ENCODE peak calls at places on chromosomes 7 and 10, in nine cellular contexts. R is fibroblast of lung, U is upper lobe of right lung, S is AG10803, X is Peyer's patch, P is Panc1, E is sigmoid colon, Z is BJ, W is dorsolateral prefrontal cortex. O is an unnamed sample.

GRCh38 chr10:79483299-79483698 is 29.0 kb upstream of the EIF5AL1 start:
- DNase-seq in R (no peak), U (no peak), S (peak), X (no peak), P (no peak), E (no peak), Z (no peak), W (no peak), O (no peak)

GRCh38 chr7:2632717-2633537 is 1.1 kb downstream of the TTYH3 start:
- DNase-seq in R (peak), U (peak), S (peak), X (peak), P (no peak), E (peak), Z (no peak), W (no peak), O (peak)

GRCh38 chr10:96339956-96340904 is 18.6 kb downstream of the OPALIN start:
- DNase-seq in R (peak), U (no peak), S (peak), X (peak), P (peak), E (no peak), Z (peak), W (peak), O (peak)

GRCh38 chr10:87845624-87846377 is 17.5 kb downstream of the KLLN start:
- DNase-seq in R (peak), U (no peak), S (peak), X (no peak), P (peak), E (no peak), Z (peak), W (no peak), O (no peak)

GRCh38 chr7:54964136-54964535 is 54.7 kb upstream of the EGFR start:
- DNase-seq in R (no peak), U (no peak), S (no peak), X (no peak), P (no peak), E (no peak), Z (no peak), W (no peak), O (no peak)

GRCh38 chr7:41817386-41817785 is 114.5 kb upstream of the INHBA start:
- DNase-seq in R (no peak), U (no peak), S (peak), X (no peak), P (no peak), E (no peak), Z (no peak), W (no peak), O (no peak)

GRCh38 chr7:66696774-66697191 is 43.8 kb upstream of the RABGEF1 start:
- DNase-seq in R (peak), U (no peak), S (peak), X (no peak), P (no peak), E (no peak), Z (no peak), W (no peak), O (no peak)

GRCh38 chr7:107559864-107560263 is 3.9 kb downstream of the COG5 start:
- DNase-seq in R (peak), U (no peak), S (peak), X (no peak), P (no peak), E (no peak), Z (no peak), W (no peak), O (no peak)

GRCh38 chr10:79262959-79263746 is 84.1 kb upstream of the PPIF start:
- DNase-seq in R (no peak), U (no peak), S (no peak), X (no peak), P (no peak), E (no peak), Z (no peak), W (no peak), O (no peak)

GRCh38 chr7:47491637-47492036 is 90.3 kb downstream of the TNS3 start:
- DNase-seq in R (no peak), U (no peak), S (no peak), X (no peak), P (no peak), E (no peak), Z (no peak), W (no peak), O (no peak)

GRCh38 chr7:47576031-47576908 is 5.6 kb downstream of the TNS3 start:
- DNase-seq in R (peak), U (no peak), S (peak), X (peak), P (no peak), E (peak), Z (no peak), W (no peak), O (peak)

GRCh38 chr7:148701414-148701813 is 2.7 kb downstream of the CUL1 start:
- DNase-seq in R (peak), U (no peak), S (peak), X (no peak), P (no peak), E (no peak), Z (no peak), W (no peak), O (no peak)

GRCh38 chr7:156140447-156140846 is 328.2 kb upstream of the SHH start:
- DNase-seq in R (no peak), U (peak), S (no peak), X (no peak), P (no peak), E (no peak), Z (no peak), W (no peak), O (peak)

GRCh38 chr7:149140784-149141183 is 6.5 kb upstream of the ZNF398 start:
- DNase-seq in R (peak), U (no peak), S (no peak), X (no peak), P (no peak), E (no peak), Z (no peak), W (no peak), O (no peak)

GRCh38 chr7:112789824-112790650 is at the start of gene TMEM168:
- DNase-seq in R (peak), U (peak), S (peak), X (peak), P (no peak), E (peak), Z (no peak), W (peak), O (peak)

GRCh38 chr7:2717293-2717904 is 29.4 kb downstream of the AMZ1 start:
- DNase-seq in R (peak), U (peak), S (no peak), X (peak), P (no peak), E (peak), Z (no peak), W (no peak), O (peak)

GRCh38 chr10:99435986-99436633 is 5.7 kb upstream of the GOT1 start:
- DNase-seq in R (peak), U (no peak), S (peak), X (no peak), P (peak), E (no peak), Z (peak), W (no peak), O (no peak)

GRCh38 chr10:97519342-97519741 is 20.6 kb downstream of the UBTD1 start:
- DNase-seq in R (no peak), U (no peak), S (no peak), X (no peak), P (no peak), E (no peak), Z (no peak), W (no peak), O (no peak)

GRCh38 chr10:1070939-1071338 is 14.8 kb downstream of the WDR37 start:
- DNase-seq in R (peak), U (no peak), S (no peak), X (no peak), P (no peak), E (no peak), Z (no peak), W (no peak), O (peak)

GRCh38 chr7:35544028-35544742 is 150.8 kb downstream of the HERPUD2 start:
- DNase-seq in R (no peak), U (no peak), S (no peak), X (no peak), P (no peak), E (no peak), Z (no peak), W (no peak), O (no peak)

GRCh38 chr10:104638861-104639594 is 2.1 kb upstream of the SORCS3 start:
- DNase-seq in R (no peak), U (no peak), S (no peak), X (no peak), P (no peak), E (no peak), Z (no peak), W (no peak), O (peak)

GRCh38 chr7:876972-877311 is 588 bp downstream of the GET4 start:
- DNase-seq in R (no peak), U (no peak), S (no peak), X (no peak), P (no peak), E (peak), Z (no peak), W (no peak), O (no peak)

GRCh38 chr7:5643280-5643679 is 138.2 kb downstream of the RNF216 start:
- DNase-seq in R (no peak), U (no peak), S (no peak), X (peak), P (no peak), E (no peak), Z (no peak), W (no peak), O (peak)

GRCh38 chr10:132114953-132115520 is 49.3 kb downstream of the JAKMIP3 start:
- DNase-seq in R (no peak), U (peak), S (no peak), X (peak), P (no peak), E (peak), Z (no peak), W (peak), O (no peak)

GRCh38 chr7:16265184-16265804 is 156.0 kb downstream of the CRPPA start:
- DNase-seq in R (no peak), U (no peak), S (no peak), X (no peak), P (no peak), E (no peak), Z (no peak), W (no peak), O (no peak)

GRCh38 chr7:116985575-116985974 is 32.3 kb downstream of the ST7 start:
- DNase-seq in R (no peak), U (no peak), S (no peak), X (no peak), P (no peak), E (no peak), Z (no peak), W (no peak), O (no peak)

GRCh38 chr7:130970696-130971095 is 236.7 kb upstream of the KLF14 start:
- DNase-seq in R (no peak), U (no peak), S (no peak), X (no peak), P (no peak), E (no peak), Z (no peak), W (no peak), O (no peak)

GRCh38 chr7:123169065-123169464 is 30.7 kb downstream of the SLC13A1 start:
- DNase-seq in R (no peak), U (no peak), S (no peak), X (no peak), P (no peak), E (peak), Z (no peak), W (no peak), O (no peak)

DNA sequence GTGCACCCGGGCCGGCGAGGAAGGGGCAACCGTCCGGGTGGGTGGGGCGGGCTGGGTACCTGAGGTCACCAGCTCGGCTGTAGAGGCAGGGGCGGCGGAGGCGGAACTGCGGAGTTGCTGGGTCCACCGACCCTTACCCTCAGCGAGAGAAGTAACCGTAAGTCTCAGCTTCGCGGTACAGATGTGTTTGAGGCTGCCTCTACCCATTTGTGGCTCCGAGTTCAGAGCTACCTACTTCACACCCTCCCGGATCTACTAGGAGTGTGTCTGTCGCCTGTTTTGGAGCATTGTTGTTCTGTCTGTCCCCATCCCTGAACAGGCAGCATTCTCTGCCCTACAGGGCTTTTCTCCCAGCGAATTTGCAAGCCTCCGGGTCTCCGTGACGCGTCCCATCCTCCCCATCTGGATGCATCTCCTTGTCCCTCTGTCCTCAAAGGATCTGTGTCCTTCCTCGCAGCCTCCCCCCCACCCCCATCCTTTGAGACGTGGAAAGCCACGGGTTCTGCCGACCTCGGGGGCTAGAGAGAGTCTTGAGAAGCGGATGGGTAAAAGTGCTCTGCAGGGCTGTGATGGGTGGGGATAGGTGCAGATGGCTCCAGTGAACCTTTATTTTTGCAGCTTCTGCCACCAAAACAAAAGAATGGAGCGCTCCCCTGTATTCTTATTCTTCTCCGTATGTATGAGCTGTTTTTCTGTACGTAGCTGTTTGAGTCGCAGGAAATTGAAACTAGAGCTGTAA is 758 bp downstream of the ANKIB1 start:
- DNase-seq in R (peak), U (peak), S (no peak), X (peak), P (no peak), E (no peak), Z (no peak), W (peak), O (peak)
- TF ChIP-seq CTCF in R (no peak), U (no peak), S (no peak), X (no peak), P (no peak), E (no peak), Z (no peak), W (no peak), O (no peak)

GRCh38 chr7:100866721-100867039 is 507 bp upstream of the TRIP6 start:
- DNase-seq in R (no peak), U (no peak), S (no peak), X (no peak), P (no peak), E (no peak), Z (no peak), W (no peak), O (no peak)

GRCh38 chr7:100864263-100864845 is 2.8 kb upstream of the TRIP6 start:
- DNase-seq in R (no peak), U (no peak), S (no peak), X (no peak), P (no peak), E (no peak), Z (no peak), W (no peak), O (no peak)

GRCh38 chr7:100867040-100867795 is at the start of gene TRIP6:
- DNase-seq in R (peak), U (peak), S (peak), X (peak), P (no peak), E (peak), Z (peak), W (peak), O (peak)

GRCh38 chr7:100865372-100865911 is 1.7 kb upstream of the TRIP6 start:
- DNase-seq in R (no peak), U (no peak), S (no peak), X (no peak), P (no peak), E (no peak), Z (no peak), W (no peak), O (peak)

GRCh38 chr7:100865971-100866720 is 1.0 kb upstream of the TRIP6 start:
- DNase-seq in R (peak), U (peak), S (peak), X (peak), P (no peak), E (peak), Z (no peak), W (peak), O (peak)
- H3K4me3 ChIP-seq in R (no peak), U (peak), S (peak), X (peak), P (no peak), E (peak), Z (no peak), W (peak), O (no peak)

GRCh38 chr10:102599565-102600327 is 44.5 kb upstream of the TRIM8 start:
- DNase-seq in R (no peak), U (no peak), S (no peak), X (no peak), P (no peak), E (peak), Z (no peak), W (no peak), O (peak)

GRCh38 chr10:102602272-102603045 is 41.8 kb upstream of the TRIM8 start:
- DNase-seq in R (peak), U (no peak), S (peak), X (no peak), P (no peak), E (peak), Z (no peak), W (no peak), O (no peak)

GRCh38 chr10:102603946-102604345 is 40.3 kb upstream of the TRIM8 start:
- DNase-seq in R (peak), U (no peak), S (no peak), X (no peak), P (no peak), E (peak), Z (no peak), W (no peak), O (no peak)

GRCh38 chr10:102600816-102601215 is 43.5 kb upstream of the TRIM8 start:
- DNase-seq in R (no peak), U (no peak), S (no peak), X (no peak), P (no peak), E (peak), Z (no peak), W (no peak), O (no peak)

GRCh38 chr10:102601639-102602038 is 42.6 kb upstream of the TRIM8 start:
- DNase-seq in R (no peak), U (no peak), S (no peak), X (no peak), P (no peak), E (no peak), Z (no peak), W (no peak), O (no peak)
- TF ChIP-seq CTCF in R (no peak), U (no peak), S (no peak), X (no peak), P (no peak), E (no peak), Z (no peak), W (no peak), O (no peak)

DNA sequence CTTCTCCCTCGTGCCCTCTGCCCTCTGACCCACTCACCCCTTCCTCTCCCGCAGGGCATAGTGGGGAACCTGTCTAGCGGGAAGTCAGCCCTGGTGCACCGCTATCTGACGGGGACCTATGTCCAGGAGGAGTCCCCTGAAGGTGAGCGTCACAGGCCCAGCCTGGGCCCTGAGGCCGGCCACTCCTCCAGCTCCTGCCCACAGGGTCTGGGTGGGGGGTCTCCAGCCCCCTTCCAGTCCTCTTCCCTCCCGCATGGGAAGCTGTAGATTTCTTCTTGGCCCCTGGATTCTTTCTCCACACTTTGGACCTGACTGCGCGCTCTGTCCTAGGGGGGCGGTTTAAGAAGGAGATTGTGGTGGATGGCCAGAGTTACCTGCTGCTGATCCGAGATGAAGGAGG is 30.8 kb downstream of the AGAP3 start:
- DNase-seq in R (no peak), U (no peak), S (no peak), X (no peak), P (no peak), E (no peak), Z (no peak), W (no peak), O (no peak)
- H3K4me3 ChIP-seq in R (no peak), U (peak), S (no peak), X (no peak), P (no peak), E (no peak), Z (no peak), W (no peak), O (no peak)

O was measured in endodermal cell.